ENCODE peak calls at places on chromosomes 2 and 18, in four cellular contexts. U, Z, V and L are unnamed samples.

GRCh38 chr2:2590141-2590540 is 259.1 kb upstream of the MYT1L start:
- DNase-seq in Z (no peak), V (no peak), U (no peak), L (no peak)

GRCh38 chr2:232203936-232204335 is 174.6 kb upstream of the ALPP start:
- DNase-seq in V (no peak), Z (no peak), U (no peak), L (no peak)

GRCh38 chr2:60365556-60365955 is 187.9 kb downstream of the BCL11A start:
- DNase-seq in V (no peak), Z (no peak), U (no peak), L (no peak)

GRCh38 chr2:111168528-111168929 is 47.8 kb downstream of the BCL2L11 start:
- DNase-seq in V (no peak), Z (no peak), U (peak), L (no peak)

GRCh38 chr2:201157694-201158093 is 25.2 kb upstream of the CASP10 start:
- DNase-seq in Z (no peak), V (no peak), U (no peak), L (no peak)

GRCh38 chr2:20592106-20593071 is 58.5 kb downstream of the HS1BP3 start:
- DNase-seq in Z (no peak), V (no peak), U (no peak), L (no peak)

GRCh38 chr2:182372661-182373060 is 54.2 kb downstream of the PDE1A start:
- DNase-seq in V (no peak), U (no peak), Z (no peak), L (no peak)

GRCh38 chr2:206054952-206055351 is 31.0 kb downstream of the INO80D start:
- DNase-seq in V (no peak), U (no peak), Z (no peak), L (no peak)

GRCh38 chr2:222651721-222652420 is 4.0 kb downstream of the FARSB start:
- DNase-seq in V (no peak), Z (no peak), U (no peak), L (no peak)

GRCh38 chr2:10923965-10924364 is 12.2 kb downstream of the KCNF1 start:
- DNase-seq in U (no peak), Z (no peak), V (no peak), L (no peak)

GRCh38 chr2:191855382-191855781 is 8.5 kb upstream of the CAVIN2 start:
- DNase-seq in U (no peak), V (no peak), Z (no peak), L (no peak)

GRCh38 chr2:235570256-235570655 is 76.4 kb downstream of the AGAP1 start:
- DNase-seq in U (no peak), V (no peak), Z (no peak), L (no peak)

GRCh38 chr2:152648336-152648735 is 68.9 kb downstream of the PRPF40A start:
- DNase-seq in V (no peak), Z (peak), U (no peak), L (no peak)

GRCh38 chr2:69948963-69949645 is 12.3 kb downstream of the ASPRV1 start:
- DNase-seq in V (no peak), Z (no peak), U (no peak), L (no peak)

GRCh38 chr2:218718058-218718457 is 7.4 kb downstream of the TTLL4 start:
- DNase-seq in U (no peak), V (no peak), Z (no peak), L (no peak)

GRCh38 chr2:53970095-53970897 is 497 bp downstream of the PSME4 start:
- DNase-seq in Z (peak), U (no peak), V (peak), L (no peak)

GRCh38 chr2:45177870-45178269 is 168.6 kb upstream of the SIX2 start:
- DNase-seq in V (no peak), Z (no peak), U (no peak), L (no peak)

GRCh38 chr2:46241344-46241743 is 55.9 kb upstream of the EPAS1 start:
- DNase-seq in V (no peak), U (no peak), Z (no peak), L (no peak)

GRCh38 chr2:75790790-75791467 is 80.2 kb upstream of the GCFC2 start:
- DNase-seq in Z (no peak), V (no peak), U (no peak), L (no peak)

GRCh38 chr2:56448999-56449431 is 265.2 kb downstream of the CCDC85A start:
- DNase-seq in V (no peak), U (no peak), Z (peak), L (no peak)

GRCh38 chr2:174764281-174765063 is at the start of gene CHRNA1:
- DNase-seq in Z (no peak), U (peak), V (no peak), L (no peak)

GRCh38 chr2:929965-930364 is 20.7 kb upstream of the SNTG2 start:
- DNase-seq in U (no peak), V (no peak), Z (no peak), L (no peak)

GRCh38 chr18:46039967-46040746 is 31.9 kb downstream of the PSTPIP2 start:
- DNase-seq in V (no peak), U (no peak), Z (no peak), L (no peak)

GRCh38 chr18:46037512-46038305 is 34.4 kb downstream of the PSTPIP2 start:
- DNase-seq in V (no peak), U (no peak), Z (no peak), L (no peak)

GRCh38 chr18:46035701-46036680 is 36.1 kb downstream of the PSTPIP2 start:
- DNase-seq in U (no peak), V (no peak), Z (no peak), L (no peak)

GRCh38 chr18:46042571-46043123 is 29.4 kb downstream of the PSTPIP2 start:
- DNase-seq in V (no peak), U (no peak), Z (no peak), L (no peak)

DNA sequence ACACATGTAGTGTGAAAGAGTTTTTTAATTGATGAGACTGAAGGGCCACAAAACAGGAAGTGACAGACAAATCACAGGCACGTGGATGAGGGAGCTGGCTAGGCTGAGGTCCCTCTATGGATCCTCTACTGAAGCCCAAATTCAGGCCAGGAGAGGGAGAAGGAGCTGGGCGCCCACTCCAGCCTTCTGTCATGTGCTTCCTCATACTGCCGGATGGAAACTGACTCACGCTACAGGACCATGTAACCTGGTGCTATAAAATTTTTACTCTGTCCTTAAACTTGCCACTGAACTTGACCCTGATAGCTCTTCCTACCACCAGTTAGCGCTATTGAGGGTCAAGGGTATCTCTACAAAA is 31.3 kb downstream of the PSTPIP2 start:
- DNase-seq in Z (no peak), U (no peak), V (no peak), L (no peak)
- H3K27ac ChIP-seq in Z (no peak), U (no peak), V (no peak), L (no peak)

GRCh38 chr2:68318686-68319396 is 908 bp downstream of the CNRIP1 start:
- DNase-seq in V (peak), Z (peak), U (peak), L (no peak)

GRCh38 chr2:68316091-68316490 is 3.7 kb downstream of the CNRIP1 start:
- DNase-seq in Z (no peak), V (no peak), U (no peak), L (no peak)

GRCh38 chr2:68320118-68320641 is 431 bp upstream of the CNRIP1 start:
- DNase-seq in V (no peak), Z (peak), U (peak), L (no peak)

GRCh38 chr2:68319397-68320117 is at the start of gene CNRIP1:
- DNase-seq in V (peak), U (peak), Z (peak), L (no peak)

DNA sequence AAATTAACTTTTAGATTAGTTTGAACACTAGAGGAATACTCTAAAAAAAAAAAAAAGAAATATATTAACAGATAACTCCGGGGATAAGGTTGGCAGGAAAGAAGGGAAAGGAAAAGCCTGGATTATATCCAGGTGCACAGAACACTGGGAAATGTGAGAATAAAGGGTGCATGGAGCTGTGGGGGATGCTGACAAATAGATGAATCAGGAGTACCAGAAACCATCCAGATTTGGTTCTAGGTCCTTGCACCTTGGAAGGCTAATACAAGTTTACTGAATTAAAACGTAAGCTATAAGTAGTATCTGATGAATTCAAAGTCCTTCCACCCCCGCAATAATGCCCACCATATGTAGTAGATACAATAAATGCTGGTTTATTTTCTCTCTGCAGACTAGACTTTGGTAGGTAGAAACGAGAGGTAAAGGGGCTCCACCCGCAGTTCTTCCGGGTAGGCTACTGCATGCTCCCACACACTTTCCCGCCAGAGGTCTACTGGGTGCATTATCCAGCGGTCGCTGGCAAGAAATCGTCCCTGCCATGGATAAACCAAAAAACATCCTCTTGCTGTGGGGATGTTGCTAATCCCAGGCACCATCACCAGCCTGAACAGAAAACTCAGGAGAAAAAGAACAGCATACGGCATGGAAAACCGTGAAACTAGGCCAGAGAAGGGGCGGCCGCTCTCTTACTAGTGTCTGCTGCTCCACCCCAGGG is 1.6 kb downstream of the CNRIP1 start:
- DNase-seq in Z (peak), U (no peak), V (no peak), L (no peak)
- H3K27ac ChIP-seq in Z (no peak), U (peak), V (peak), L (peak)

GRCh38 chr2:127532296-127532695 is 3.2 kb upstream of the MYO7B start:
- DNase-seq in V (no peak), U (no peak), Z (no peak), L (no peak)
- H3K27ac ChIP-seq in V (no peak), U (no peak), Z (no peak), L (no peak)

GRCh38 chr2:151290467-151290866 is 999 bp upstream of the NMI start:
- DNase-seq in V (no peak), U (no peak), Z (no peak), L (no peak)
- H3K27ac ChIP-seq in V (peak), U (peak), Z (no peak), L (peak)

DNA sequence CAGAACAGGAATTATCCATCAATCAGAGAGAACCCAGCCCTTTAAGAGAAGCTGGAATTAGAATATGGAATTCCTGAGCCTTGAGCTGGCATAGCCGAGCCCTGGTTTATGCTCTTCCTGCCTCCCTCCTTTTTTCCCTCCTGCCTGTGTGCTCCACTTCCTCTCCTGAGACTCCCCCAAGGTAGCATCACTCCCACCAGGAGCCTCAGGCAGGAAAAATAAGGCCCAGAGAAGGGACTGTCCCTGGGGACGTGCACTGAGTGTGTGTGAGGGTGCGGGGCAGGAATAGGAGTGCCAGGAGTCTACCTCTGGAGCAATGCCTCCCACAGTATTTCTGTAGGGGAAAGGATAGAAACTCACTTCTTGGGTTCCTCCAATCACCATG is 87.0 kb downstream of the SEMA4F start:
- DNase-seq in V (no peak), Z (no peak), U (no peak), L (no peak)
- H3K27ac ChIP-seq in V (no peak), Z (no peak), U (peak), L (peak)